ENCODE peak calls at places on chromosomes 16 and 17, in four cellular contexts. B is iris pigment epithelial cell, L is body of pancreas, U is NCI-H524. S is an unnamed sample.
A peak's percentile ranks its signal among the peaks of the same experiment; 100 is the strongest.

GRCh38 chr16:62105244-62105643 is 69.0 kb upstream of the CDH8 start:
- DNase-seq in U (no peak), L (no peak), B (peak; percentile 0), S (no peak)

GRCh38 chr17:31275126-31275525 is 21.9 kb downstream of the OMG start:
- DNase-seq in B (peak; percentile 14), U (no peak), L (no peak), S (no peak)

GRCh38 chr17:61394630-61395408 is 4.8 kb upstream of the TBX2 start:
- DNase-seq in L (no peak), U (no peak), B (no peak), S (no peak)

GRCh38 chr16:84778720-84779119 is 41.1 kb upstream of the CRISPLD2 start:
- DNase-seq in U (no peak), B (no peak), L (no peak), S (no peak)

GRCh38 chr16:48536600-48537200 is 73.3 kb downstream of the N4BP1 start:
- DNase-seq in B (peak; percentile 16), L (no peak), U (no peak), S (no peak)

GRCh38 chr16:10552998-10553491 is 27.4 kb downstream of the EMP2 start:
- DNase-seq in B (no peak), L (peak; percentile 36), U (no peak), S (no peak)

GRCh38 chr17:71792966-71793365 is 327.9 kb upstream of the SOX9 start:
- DNase-seq in B (peak; percentile 86), L (no peak), U (no peak), S (no peak)

GRCh38 chr17:15123593-15124590 is 141.2 kb downstream of the PMP22 start:
- DNase-seq in B (no peak), L (no peak), U (no peak), S (no peak)

GRCh38 chr17:50035930-50036329 is 20.0 kb upstream of the ITGA3 start:
- DNase-seq in B (no peak), L (no peak), U (no peak), S (no peak)

GRCh38 chr16:61730997-61731396 is 305.2 kb downstream of the CDH8 start:
- DNase-seq in U (no peak), L (no peak), B (no peak), S (no peak)

GRCh38 chr16:79519448-79519847 is 81.1 kb downstream of the MAF start:
- DNase-seq in L (peak; percentile 60), U (no peak), B (no peak), S (no peak)

GRCh38 chr16:19410435-19411153 is 7.1 kb upstream of the TMC5 start:
- DNase-seq in B (no peak), U (no peak), L (peak; percentile 46), S (no peak)

GRCh38 chr17:31401456-31402254 is 10.2 kb downstream of the RAB11FIP4 start:
- DNase-seq in U (peak; percentile 71), B (no peak), L (no peak), S (peak; percentile 40)

GRCh38 chr16:13350000-13350399 is 448.6 kb downstream of the SHISA9 start:
- DNase-seq in B (no peak), L (no peak), U (no peak), S (no peak)

GRCh38 chr17:79942591-79943353 is 92.9 kb downstream of the TBC1D16 start:
- DNase-seq in L (peak; percentile 18), U (no peak), B (peak; percentile 24), S (no peak)

GRCh38 chr17:69874220-69874670 is 200.8 kb upstream of the KCNJ16 start:
- DNase-seq in B (peak; percentile 89), U (no peak), L (no peak), S (no peak)

GRCh38 chr16:29842732-29843346 is 20.2 kb downstream of the CDIPT start:
- DNase-seq in L (no peak), B (no peak), U (no peak), S (no peak)

S was measured in NCI-H1694.